ENCODE peak calls at places on chromosomes 7 and 10, in five cellular contexts. One of them, this sample, is unnamed.

GRCh38 chr10:52668024-52668423 is 104.6 kb downstream of the MBL2 start:
- DNase-seq in HFF-Myc: no peak
- DNase-seq in adrenal gland: no peak
- DNase-seq in choroid plexus epithelial cell: no peak
- DNase-seq in CD14-positive monocyte: no peak
- DNase-seq in this sample: no peak

GRCh38 chr7:158044156-158044823 is 543.3 kb downstream of the PTPRN2 start:
- DNase-seq in choroid plexus epithelial cell: no peak
- DNase-seq in adrenal gland: no peak
- DNase-seq in HFF-Myc: no peak
- DNase-seq in CD14-positive monocyte: no peak
- DNase-seq in this sample: no peak

GRCh38 chr10:132470306-132471124 is 67.1 kb upstream of the INPP5A start:
- DNase-seq in choroid plexus epithelial cell: no peak
- DNase-seq in HFF-Myc: no peak
- DNase-seq in adrenal gland: no peak
- DNase-seq in CD14-positive monocyte: no peak
- DNase-seq in this sample: no peak

GRCh38 chr10:69733791-69734261 is 67.9 kb upstream of the COL13A1 start:
- DNase-seq in CD14-positive monocyte: no peak
- DNase-seq in adrenal gland: no peak
- DNase-seq in HFF-Myc: no peak
- DNase-seq in choroid plexus epithelial cell: peak; percentile 85
- DNase-seq in this sample: no peak

GRCh38 chr7:117871778-117872538 is 1.3 kb downstream of the CTTNBP2 start:
- DNase-seq in CD14-positive monocyte: no peak
- DNase-seq in HFF-Myc: no peak
- DNase-seq in adrenal gland: no peak
- DNase-seq in choroid plexus epithelial cell: peak; percentile 5
- DNase-seq in this sample: no peak

GRCh38 chr7:71753959-71754652 is 622.2 kb downstream of the GALNT17 start:
- DNase-seq in HFF-Myc: no peak
- DNase-seq in choroid plexus epithelial cell: no peak
- DNase-seq in adrenal gland: no peak
- DNase-seq in CD14-positive monocyte: no peak
- DNase-seq in this sample: no peak

GRCh38 chr7:36155811-36156361 is 2.8 kb downstream of the EEPD1 start:
- DNase-seq in choroid plexus epithelial cell: peak; percentile 66
- DNase-seq in HFF-Myc: no peak
- DNase-seq in CD14-positive monocyte: no peak
- DNase-seq in adrenal gland: peak; percentile 83
- DNase-seq in this sample: no peak

GRCh38 chr7:3561908-3562307 is 260.9 kb downstream of the SDK1 start:
- DNase-seq in CD14-positive monocyte: no peak
- DNase-seq in adrenal gland: no peak
- DNase-seq in choroid plexus epithelial cell: no peak
- DNase-seq in HFF-Myc: no peak
- DNase-seq in this sample: no peak

GRCh38 chr7:83414947-83415346 is 234.0 kb downstream of the SEMA3E start:
- DNase-seq in adrenal gland: no peak
- DNase-seq in CD14-positive monocyte: no peak
- DNase-seq in choroid plexus epithelial cell: no peak
- DNase-seq in HFF-Myc: no peak
- DNase-seq in this sample: no peak

GRCh38 chr10:78944658-78945333 is 124.0 kb upstream of the ZMIZ1 start:
- DNase-seq in HFF-Myc: peak; percentile 76
- DNase-seq in choroid plexus epithelial cell: peak; percentile 99
- DNase-seq in CD14-positive monocyte: no peak
- DNase-seq in adrenal gland: peak; percentile 71
- DNase-seq in this sample: peak; percentile 95

GRCh38 chr10:9342865-9343450 is 1288.5 kb downstream of the GATA3 start:
- DNase-seq in CD14-positive monocyte: no peak
- DNase-seq in choroid plexus epithelial cell: peak; percentile 68
- DNase-seq in HFF-Myc: no peak
- DNase-seq in adrenal gland: no peak
- DNase-seq in this sample: peak; percentile 10

GRCh38 chr10:105843786-105844560 is 1202.9 kb downstream of the SORCS3 start:
- DNase-seq in choroid plexus epithelial cell: no peak
- DNase-seq in adrenal gland: no peak
- DNase-seq in HFF-Myc: no peak
- DNase-seq in CD14-positive monocyte: no peak
- DNase-seq in this sample: no peak

GRCh38 chr7:106503626-106504025 is 157.3 kb downstream of the CCDC71L start:
- DNase-seq in choroid plexus epithelial cell: no peak
- DNase-seq in HFF-Myc: no peak
- DNase-seq in CD14-positive monocyte: no peak
- DNase-seq in adrenal gland: no peak
- DNase-seq in this sample: no peak

GRCh38 chr10:5395168-5395567 is 9.5 kb downstream of the TUBAL3 start:
- DNase-seq in CD14-positive monocyte: no peak
- DNase-seq in choroid plexus epithelial cell: no peak
- DNase-seq in adrenal gland: no peak
- DNase-seq in HFF-Myc: no peak
- DNase-seq in this sample: no peak

GRCh38 chr7:8567626-8568025 is 134.2 kb downstream of the NXPH1 start:
- DNase-seq in choroid plexus epithelial cell: no peak
- DNase-seq in adrenal gland: no peak
- DNase-seq in HFF-Myc: no peak
- DNase-seq in CD14-positive monocyte: no peak
- DNase-seq in this sample: no peak

GRCh38 chr10:119643306-119644214 is 7.6 kb upstream of the BAG3 start:
- DNase-seq in choroid plexus epithelial cell: no peak
- DNase-seq in adrenal gland: peak; percentile 44
- DNase-seq in HFF-Myc: no peak
- DNase-seq in CD14-positive monocyte: no peak
- DNase-seq in this sample: no peak
- TF ChIP-seq CTCF in choroid plexus epithelial cell: no peak
- TF ChIP-seq CTCF in adrenal gland: no peak
- TF ChIP-seq CTCF in HFF-Myc: peak; percentile 35
- TF ChIP-seq CTCF in CD14-positive monocyte: no peak
- TF ChIP-seq CTCF in this sample: no peak

DNA sequence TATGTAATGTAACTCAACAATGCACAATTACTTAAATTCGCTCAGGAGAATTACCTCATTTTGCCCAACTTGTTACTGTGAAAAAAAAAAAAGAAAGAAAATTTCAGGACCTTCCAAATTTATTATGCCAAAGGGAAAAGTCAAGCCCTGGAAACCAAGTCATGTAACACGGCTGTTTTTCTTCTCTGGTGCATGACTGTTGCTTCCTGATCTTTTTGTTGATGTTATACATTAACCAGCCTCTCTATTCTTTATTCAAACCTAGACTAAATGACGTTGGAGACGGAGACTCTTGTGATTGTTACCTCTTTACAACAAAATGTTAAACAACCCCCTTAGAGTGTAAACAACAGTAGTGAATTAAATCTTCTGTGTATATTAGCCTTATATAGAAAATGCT is 16.1 kb upstream of the ZC3HAV1 start:
- DNase-seq in HFF-Myc: no peak
- DNase-seq in choroid plexus epithelial cell: no peak
- DNase-seq in adrenal gland: no peak
- DNase-seq in CD14-positive monocyte: no peak
- DNase-seq in this sample: no peak
- TF ChIP-seq CTCF in HFF-Myc: no peak
- TF ChIP-seq CTCF in choroid plexus epithelial cell: no peak
- TF ChIP-seq CTCF in adrenal gland: no peak
- TF ChIP-seq CTCF in CD14-positive monocyte: no peak
- TF ChIP-seq CTCF in this sample: no peak

DNA sequence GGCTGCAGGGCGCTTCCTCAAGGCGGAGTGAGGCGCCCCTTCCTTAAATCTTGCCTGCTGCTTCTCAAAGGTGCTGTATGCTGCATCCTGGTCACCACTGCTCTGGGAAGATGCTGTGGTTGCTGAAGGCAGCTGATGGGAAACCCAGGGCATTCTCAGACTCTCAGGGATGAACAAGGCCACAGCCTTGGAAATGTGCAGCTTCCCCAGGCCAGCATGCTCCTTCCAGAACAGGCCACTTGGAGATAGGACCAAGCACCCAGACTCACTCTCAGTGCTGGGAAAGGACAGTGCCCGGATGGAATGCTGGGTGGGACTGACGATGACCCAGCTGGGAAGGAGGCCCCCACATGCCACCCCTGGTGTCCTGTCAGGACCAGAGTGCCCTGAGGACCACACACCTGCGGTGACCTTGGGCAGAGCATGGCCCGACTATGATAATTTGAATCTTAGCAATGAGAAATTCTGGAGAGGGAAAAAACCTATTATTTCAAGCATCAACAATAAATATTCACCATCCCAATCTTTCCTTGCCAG is 235.5 kb downstream of the TNS3 start:
- DNase-seq in HFF-Myc: no peak
- DNase-seq in CD14-positive monocyte: no peak
- DNase-seq in choroid plexus epithelial cell: no peak
- DNase-seq in adrenal gland: no peak
- DNase-seq in this sample: no peak
- TF ChIP-seq CTCF in HFF-Myc: no peak
- TF ChIP-seq CTCF in CD14-positive monocyte: no peak
- TF ChIP-seq CTCF in choroid plexus epithelial cell: no peak
- TF ChIP-seq CTCF in adrenal gland: no peak
- TF ChIP-seq CTCF in this sample: no peak

DNA sequence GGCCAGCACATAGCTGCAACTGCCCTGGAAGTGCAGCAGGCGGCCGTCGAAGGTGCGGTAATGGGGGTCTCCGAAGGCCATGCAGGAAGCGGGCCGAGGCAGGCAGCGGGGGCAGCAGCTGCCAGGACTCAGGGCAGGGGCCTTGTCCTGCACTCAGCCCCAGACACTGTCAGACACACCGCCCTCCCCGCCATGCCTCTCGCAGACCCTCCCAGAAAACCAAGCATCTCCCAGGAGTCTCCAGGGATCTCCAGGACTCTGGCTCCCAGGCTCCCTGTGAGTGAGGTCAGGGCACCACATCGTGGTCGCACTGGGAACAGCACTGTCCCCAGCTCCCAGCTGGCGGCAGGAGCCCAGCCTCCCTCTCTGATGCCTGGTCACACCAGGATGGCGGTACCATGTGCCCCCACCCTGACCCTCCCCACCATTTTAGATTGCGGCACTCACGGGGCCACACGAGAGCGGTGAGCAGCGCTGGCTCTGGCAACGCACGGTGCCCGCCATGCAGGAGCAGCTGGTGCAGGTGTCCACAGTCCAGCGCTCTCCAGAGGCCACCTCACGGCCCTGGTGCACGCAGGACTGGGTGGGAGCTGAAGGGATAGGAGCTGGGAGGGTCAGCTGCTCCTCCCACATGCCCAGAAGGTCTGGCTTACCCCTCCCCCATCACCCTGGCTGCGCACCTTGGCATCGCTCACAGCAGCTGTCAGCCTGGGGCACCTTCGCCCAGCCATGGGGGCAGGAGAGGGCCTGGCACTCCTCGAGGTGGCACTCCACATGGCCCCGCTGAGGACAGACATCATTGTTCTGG is 17.5 kb downstream of the ATP6V1F start:
- DNase-seq in choroid plexus epithelial cell: peak; percentile 69
- DNase-seq in HFF-Myc: no peak
- DNase-seq in CD14-positive monocyte: no peak
- DNase-seq in adrenal gland: peak; percentile 74
- DNase-seq in this sample: no peak
- TF ChIP-seq CTCF in choroid plexus epithelial cell: peak; percentile 76
- TF ChIP-seq CTCF in HFF-Myc: peak; percentile 67
- TF ChIP-seq CTCF in CD14-positive monocyte: peak; percentile 56
- TF ChIP-seq CTCF in adrenal gland: peak; percentile 79
- TF ChIP-seq CTCF in this sample: peak; percentile 66

GRCh38 chr7:29843738-29844137 is 37.4 kb downstream of the WIPF3 start:
- DNase-seq in HFF-Myc: no peak
- DNase-seq in CD14-positive monocyte: no peak
- DNase-seq in adrenal gland: no peak
- DNase-seq in choroid plexus epithelial cell: no peak
- DNase-seq in this sample: no peak

GRCh38 chr7:29843106-29843505 is 36.8 kb downstream of the WIPF3 start:
- DNase-seq in adrenal gland: no peak
- DNase-seq in CD14-positive monocyte: no peak
- DNase-seq in choroid plexus epithelial cell: no peak
- DNase-seq in HFF-Myc: no peak
- DNase-seq in this sample: no peak

GRCh38 chr7:29839302-29839701 is 33.0 kb downstream of the WIPF3 start:
- DNase-seq in CD14-positive monocyte: no peak
- DNase-seq in adrenal gland: peak; percentile 25
- DNase-seq in HFF-Myc: peak; percentile 31
- DNase-seq in choroid plexus epithelial cell: peak; percentile 52
- DNase-seq in this sample: peak; percentile 32

GRCh38 chr7:29841926-29842671 is 35.8 kb downstream of the WIPF3 start:
- DNase-seq in choroid plexus epithelial cell: no peak
- DNase-seq in adrenal gland: no peak
- DNase-seq in CD14-positive monocyte: no peak
- DNase-seq in HFF-Myc: no peak
- DNase-seq in this sample: no peak

GRCh38 chr7:29840701-29841100 is 34.4 kb downstream of the WIPF3 start:
- DNase-seq in CD14-positive monocyte: no peak
- DNase-seq in choroid plexus epithelial cell: no peak
- DNase-seq in HFF-Myc: no peak
- DNase-seq in adrenal gland: no peak
- DNase-seq in this sample: no peak
- TF ChIP-seq CTCF in CD14-positive monocyte: no peak
- TF ChIP-seq CTCF in choroid plexus epithelial cell: no peak
- TF ChIP-seq CTCF in HFF-Myc: no peak
- TF ChIP-seq CTCF in adrenal gland: no peak
- TF ChIP-seq CTCF in this sample: no peak

GRCh38 chr7:142383826-142384507 is 126.1 kb upstream of the PRSS58 start:
- DNase-seq in HFF-Myc: no peak
- DNase-seq in CD14-positive monocyte: no peak
- DNase-seq in adrenal gland: no peak
- DNase-seq in choroid plexus epithelial cell: no peak
- DNase-seq in this sample: no peak
- TF ChIP-seq CTCF in HFF-Myc: no peak
- TF ChIP-seq CTCF in CD14-positive monocyte: no peak
- TF ChIP-seq CTCF in adrenal gland: no peak
- TF ChIP-seq CTCF in choroid plexus epithelial cell: no peak
- TF ChIP-seq CTCF in this sample: no peak

This sample was measured in AG04450.